ENCODE peak calls at places on chromosomes 12 and 14, in ten cellular contexts. V, Q, J, W, N, T, X, Z, P and S are unnamed samples.

GRCh38 chr12:21500786-21501257 is 613 bp downstream of the RECQL start:
- DNase-seq in V (no peak), Q (no peak), J (no peak), W (no peak), N (no peak), T (peak; percentile 3), X (peak; percentile 75), Z (no peak), P (no peak), S (no peak)

GRCh38 chr12:84376320-84376719 is 536.3 kb downstream of the SLC6A15 start:
- DNase-seq in V (no peak), Q (no peak), J (no peak), W (no peak), N (no peak), T (no peak), X (no peak), Z (no peak), P (no peak), S (no peak)

GRCh38 chr12:93080994-93081809 is 152.1 kb upstream of the EEA1 start:
- DNase-seq in V (peak; percentile 61), Q (no peak), J (peak; percentile 71), W (no peak), N (no peak), T (no peak), X (no peak), Z (peak; percentile 39), P (no peak), S (no peak)

GRCh38 chr14:32277998-32278397 is 51.1 kb upstream of the AKAP6 start:
- DNase-seq in V (no peak), Q (no peak), J (no peak), W (no peak), N (no peak), T (no peak), X (no peak), Z (no peak), P (no peak), S (no peak)

GRCh38 chr12:12717586-12718381 is 616 bp downstream of the CDKN1B start:
- DNase-seq in V (peak; percentile 28), Q (peak; percentile 54), J (peak; percentile 30), W (no peak), N (no peak), T (no peak), X (peak; percentile 78), Z (peak; percentile 30), P (no peak), S (no peak)

GRCh38 chr12:54654926-54655325 is 6.8 kb upstream of the DCD start:
- DNase-seq in V (no peak), Q (no peak), J (no peak), W (no peak), N (no peak), T (no peak), X (no peak), Z (no peak), P (no peak), S (no peak)

GRCh38 chr12:129049917-129050316 is 196.6 kb downstream of the GLT1D1 start:
- DNase-seq in V (no peak), Q (no peak), J (peak; percentile 49), W (no peak), N (no peak), T (no peak), X (peak; percentile 61), Z (no peak), P (no peak), S (no peak)

GRCh38 chr12:91178139-91178561 is 4.5 kb downstream of the DCN start:
- DNase-seq in V (peak; percentile 77), Q (no peak), J (no peak), W (no peak), N (no peak), T (no peak), X (peak; percentile 77), Z (peak; percentile 76), P (no peak), S (no peak)

GRCh38 chr14:78253986-78254385 is 83.8 kb downstream of the NRXN3 start:
- DNase-seq in V (peak; percentile 35), Q (no peak), J (peak; percentile 44), W (no peak), N (no peak), T (no peak), X (no peak), Z (peak; percentile 18), P (no peak), S (no peak)

GRCh38 chr12:109983432-109984142 is 12.6 kb downstream of the GIT2 start:
- DNase-seq in V (no peak), Q (no peak), J (no peak), W (no peak), N (no peak), T (no peak), X (no peak), Z (no peak), P (no peak), S (no peak)

GRCh38 chr14:95379634-95380033 is 59.9 kb upstream of the CLMN start:
- DNase-seq in V (no peak), Q (no peak), J (no peak), W (no peak), N (no peak), T (no peak), X (no peak), Z (no peak), P (no peak), S (no peak)

GRCh38 chr12:104306376-104306775 is 2.8 kb downstream of the EID3 start:
- DNase-seq in V (no peak), Q (no peak), J (no peak), W (no peak), N (no peak), T (no peak), X (no peak), Z (no peak), P (no peak), S (no peak)

GRCh38 chr14:33794791-33795300 is 156.0 kb downstream of the EGLN3 start:
- DNase-seq in V (peak; percentile 22), Q (no peak), J (no peak), W (no peak), N (no peak), T (no peak), X (no peak), Z (peak; percentile 37), P (no peak), S (no peak)

GRCh38 chr12:56151672-56152131 is 685 bp upstream of the MYL6B start:
- DNase-seq in V (peak; percentile 21), Q (no peak), J (peak; percentile 17), W (no peak), N (no peak), T (peak; percentile 63), X (peak; percentile 90), Z (no peak), P (no peak), S (no peak)

GRCh38 chr14:100546051-100546443 is 41.2 kb downstream of the BEGAIN start:
- DNase-seq in V (no peak), Q (no peak), J (no peak), W (no peak), N (no peak), T (peak; percentile 83), X (peak; percentile 62), Z (no peak), P (no peak), S (no peak)

GRCh38 chr12:49294086-49294803 is 702 bp upstream of the PRPH start:
- DNase-seq in V (no peak), Q (no peak), J (no peak), W (no peak), N (no peak), T (peak; percentile 12), X (no peak), Z (no peak), P (no peak), S (no peak)

GRCh38 chr12:402127-402456 is 648 bp downstream of the CCDC77 start:
- DNase-seq in V (peak; percentile 54), Q (no peak), J (peak; percentile 51), W (no peak), N (no peak), T (no peak), X (peak; percentile 69), Z (peak; percentile 51), P (no peak), S (no peak)

GRCh38 chr12:20601668-20602280 is 93.4 kb upstream of the SLCO1C1 start:
- DNase-seq in V (peak; percentile 85), Q (no peak), J (no peak), W (no peak), N (no peak), T (no peak), X (peak; percentile 48), Z (peak; percentile 78), P (no peak), S (no peak)

GRCh38 chr14:89017417-89017816 is 193.0 kb downstream of the TTC8 start:
- DNase-seq in V (no peak), Q (no peak), J (no peak), W (no peak), N (no peak), T (no peak), X (no peak), Z (no peak), P (no peak), S (no peak)

GRCh38 chr12:39329015-39329414 is 113.9 kb downstream of the KIF21A start:
- DNase-seq in V (peak; percentile 65), Q (no peak), J (no peak), W (no peak), N (no peak), T (no peak), X (no peak), Z (peak; percentile 30), P (no peak), S (no peak)

GRCh38 chr12:105109465-105110212 is 2.1 kb downstream of the WASHC4 start:
- DNase-seq in V (peak; percentile 65), Q (no peak), J (no peak), W (no peak), N (no peak), T (no peak), X (peak; percentile 60), Z (peak; percentile 26), P (no peak), S (no peak)

GRCh38 chr14:77657244-77657643 is 40.8 kb upstream of the SPTLC2 start:
- DNase-seq in V (no peak), Q (no peak), J (no peak), W (no peak), N (no peak), T (no peak), X (no peak), Z (no peak), P (no peak), S (no peak)

GRCh38 chr12:121124402-121125109 is 8.1 kb upstream of the P2RX7 start:
- DNase-seq in V (peak; percentile 91), Q (no peak), J (peak; percentile 94), W (peak; percentile 49), N (no peak), T (no peak), X (no peak), Z (peak; percentile 66), P (no peak), S (no peak)

GRCh38 chr12:48349471-48349870 is 1.2 kb downstream of the ZNF641 start:
- DNase-seq in V (peak; percentile 41), Q (no peak), J (no peak), W (no peak), N (no peak), T (no peak), X (no peak), Z (peak; percentile 79), P (no peak), S (no peak)

GRCh38 chr12:121578230-121579189 is 2.3 kb downstream of the KDM2B start:
- DNase-seq in V (peak; percentile 22), Q (peak; percentile 45), J (no peak), W (no peak), N (no peak), T (peak; percentile 56), X (no peak), Z (peak; percentile 18), P (no peak), S (no peak)

GRCh38 chr14:52265248-52265647 is 2.2 kb upstream of the PTGDR start:
- DNase-seq in V (no peak), Q (no peak), J (no peak), W (no peak), N (no peak), T (no peak), X (no peak), Z (no peak), P (no peak), S (no peak)

GRCh38 chr12:6092784-6093722 is 31.4 kb downstream of the VWF start:
- DNase-seq in V (peak; percentile 93), Q (no peak), J (peak; percentile 93), W (peak; percentile 69), N (no peak), T (no peak), X (no peak), Z (peak; percentile 86), P (no peak), S (no peak)

GRCh38 chr14:59155886-59156285 is 32.6 kb upstream of the DAAM1 start:
- DNase-seq in V (no peak), Q (no peak), J (no peak), W (no peak), N (no peak), T (no peak), X (no peak), Z (peak; percentile 16), P (no peak), S (no peak)